ENCODE peak calls at places on chromosomes 1 and 21, in five cellular contexts. B is adrenal gland, Y is thoracic aorta, F is endodermal cell, G is lung. E is an unnamed sample.

GRCh38 chr1:203086992-203087763 is 1.4 kb upstream of the MYOG start:
- DNase-seq in B (peak), Y (no peak), F (peak), G (no peak), E (no peak)

GRCh38 chr1:181208076-181208475 is 119.6 kb downstream of the IER5 start:
- DNase-seq in B (peak), Y (no peak), F (peak), G (no peak), E (no peak)

GRCh38 chr1:80248886-80249285 is 1242.4 kb upstream of the ADGRL4 start:
- DNase-seq in B (no peak), Y (no peak), F (no peak), G (no peak), E (no peak)

GRCh38 chr1:101207891-101208290 is 28.9 kb upstream of the S1PR1 start:
- DNase-seq in B (no peak), Y (peak), F (no peak), G (no peak), E (no peak)

GRCh38 chr1:213761845-213762407 is 225.8 kb upstream of the PROX1 start:
- DNase-seq in B (no peak), Y (no peak), F (peak), G (no peak), E (no peak)

GRCh38 chr1:43031316-43032203 is 72.9 kb upstream of the SLC2A1 start:
- DNase-seq in B (no peak), Y (no peak), F (no peak), G (no peak), E (no peak)

GRCh38 chr1:196393742-196394141 is 214.5 kb downstream of the KCNT2 start:
- DNase-seq in B (no peak), Y (no peak), F (no peak), G (no peak), E (no peak)

GRCh38 chr1:51648180-51649109 is 31.6 kb downstream of the OSBPL9 start:
- DNase-seq in B (no peak), Y (no peak), F (peak), G (no peak), E (no peak)

GRCh38 chr1:235336903-235337302 is 8.5 kb downstream of the GGPS1 start:
- DNase-seq in B (peak), Y (no peak), F (no peak), G (no peak), E (no peak)

GRCh38 chr1:7940745-7941436 is at the start of gene TNFRSF9:
- DNase-seq in B (no peak), Y (no peak), F (peak), G (peak), E (no peak)

GRCh38 chr1:161196111-161196510 is 2.7 kb downstream of the ADAMTS4 start:
- DNase-seq in B (no peak), Y (no peak), F (no peak), G (no peak), E (no peak)

GRCh38 chr1:214228976-214229375 is 52.0 kb upstream of the SMYD2 start:
- DNase-seq in B (peak), Y (no peak), F (no peak), G (no peak), E (no peak)

GRCh38 chr1:4130096-4130495 is 230.0 kb upstream of the C1orf174 start:
- DNase-seq in B (no peak), Y (no peak), F (no peak), G (no peak), E (no peak)

GRCh38 chr1:12185036-12185435 is 18.2 kb downstream of the TNFRSF1B start:
- DNase-seq in B (no peak), Y (no peak), F (no peak), G (no peak), E (no peak)
- H3K4me3 ChIP-seq in B (no peak), Y (no peak), F (no peak), G (no peak), E (no peak)

GRCh38 chr1:151613275-151613867 is 1.5 kb downstream of the SNX27 start:
- DNase-seq in B (no peak), Y (no peak), F (peak), G (no peak), E (no peak)

GRCh38 chr1:151611832-151612505 is at the start of gene SNX27:
- DNase-seq in B (peak), Y (peak), F (peak), G (peak), E (peak)

GRCh38 chr1:151610142-151610541 is 1.7 kb upstream of the SNX27 start:
- DNase-seq in B (no peak), Y (no peak), F (no peak), G (no peak), E (no peak)

GRCh38 chr1:151612506-151613274 is 840 bp downstream of the SNX27 start:
- DNase-seq in B (peak), Y (no peak), F (peak), G (peak), E (peak)

DNA sequence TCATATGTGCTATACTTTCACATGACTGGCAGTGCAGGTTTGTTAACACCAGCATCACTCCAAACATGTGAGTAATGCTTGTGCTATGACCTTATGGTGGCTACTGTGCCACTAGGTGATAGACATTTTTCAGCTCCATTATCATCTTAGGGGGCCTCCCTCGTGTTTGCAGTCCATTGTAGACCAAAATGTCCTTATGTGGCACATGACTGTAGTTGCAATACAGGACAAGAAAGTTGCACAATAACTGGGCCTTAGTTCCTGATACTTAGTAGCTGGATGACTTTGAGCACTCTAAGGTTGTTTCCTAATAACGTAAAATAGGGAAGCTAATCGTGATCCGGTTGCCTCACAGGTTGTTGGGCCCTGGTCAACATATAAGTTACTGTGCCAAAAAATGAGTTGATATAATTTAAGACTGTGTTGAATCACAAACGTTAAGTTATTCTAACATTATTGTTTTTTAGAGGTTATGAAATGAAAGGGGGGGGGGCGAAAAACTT is 511 bp upstream of the SNX27 start:
- DNase-seq in B (peak), Y (no peak), F (no peak), G (peak), E (no peak)
- H3K4me3 ChIP-seq in B (no peak), Y (peak), F (no peak), G (no peak), E (no peak)

DNA sequence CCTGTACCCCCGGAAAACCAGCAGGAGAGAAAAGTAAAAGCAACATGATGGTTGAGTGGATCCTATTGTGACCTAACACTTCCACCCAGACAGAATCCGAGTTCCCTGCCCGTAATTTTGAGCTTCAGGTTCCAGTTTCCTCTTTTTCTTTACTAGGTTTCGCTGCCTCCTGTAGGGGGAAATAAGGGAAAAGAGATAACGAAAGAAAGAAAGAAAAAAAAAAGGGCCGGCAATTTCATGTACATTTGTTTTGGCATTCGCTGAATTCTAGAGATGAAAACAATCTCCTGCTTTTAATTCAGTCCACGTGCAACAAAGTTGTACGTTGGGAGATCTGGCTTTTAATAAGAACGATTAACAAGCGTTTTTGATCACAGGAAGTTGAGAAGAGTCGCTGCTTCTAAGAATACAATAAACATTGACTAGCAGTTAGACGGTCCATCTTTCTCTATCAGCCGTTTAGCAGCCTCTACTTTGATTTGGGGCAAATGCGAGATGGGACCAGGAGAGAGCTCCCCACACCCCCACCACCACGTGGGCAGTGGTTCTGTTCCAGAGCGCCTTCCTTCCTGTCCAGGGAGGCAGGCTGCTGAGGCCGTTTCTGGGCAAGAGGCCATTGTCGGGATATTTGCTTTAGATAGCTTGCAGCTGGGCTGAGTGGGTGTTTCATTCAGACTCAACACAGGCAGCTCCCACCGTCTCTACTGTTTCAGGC is 155.9 kb upstream of the RUNX1 start:
- DNase-seq in B (peak), Y (peak), F (peak), G (peak), E (peak)
- H3K4me3 ChIP-seq in B (no peak), Y (peak), F (no peak), G (no peak), E (no peak)

DNA sequence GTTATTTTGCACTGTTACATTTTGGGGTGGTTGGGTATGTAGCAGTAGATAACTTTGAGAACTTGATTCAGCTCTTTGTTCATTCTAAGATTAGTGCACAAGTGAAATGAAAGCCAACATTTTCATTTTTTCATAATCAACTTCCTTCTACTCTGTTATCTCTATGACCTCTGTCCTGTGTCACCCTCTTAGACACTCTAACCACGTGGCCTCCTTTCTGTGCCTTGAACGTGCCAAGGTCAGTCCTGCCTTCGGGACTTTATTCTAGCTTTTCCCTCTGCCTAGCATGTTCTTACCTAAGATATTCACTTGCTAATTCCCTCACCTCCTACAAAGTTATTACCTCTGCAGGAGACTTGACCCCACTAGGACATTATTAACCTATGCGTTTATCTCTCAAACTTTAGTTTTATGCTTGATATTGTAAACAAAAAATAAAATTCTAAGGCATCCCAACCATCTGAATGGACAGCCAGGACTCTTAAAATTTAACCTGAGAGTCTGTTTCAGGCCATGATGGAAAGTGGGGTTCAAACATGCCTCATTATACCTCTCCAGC is 19.2 kb upstream of the EDEM3 start:
- DNase-seq in B (peak), Y (no peak), F (no peak), G (no peak), E (no peak)
- H3K4me3 ChIP-seq in B (no peak), Y (no peak), F (no peak), G (no peak), E (no peak)

GRCh38 chr1:89670168-89670567 is 37.2 kb downstream of the LRRC8C start:
- DNase-seq in B (no peak), Y (no peak), F (no peak), G (no peak), E (no peak)
- H3K4me3 ChIP-seq in B (no peak), Y (peak), F (no peak), G (no peak), E (no peak)